ENCODE peak calls at places on chromosome 16, in seven cellular contexts. H is esophagus muscularis mucosa; Q is amniotic stem cell; R is left colon; D is left cardiac atrium; L is stimulated activated CD4-positive, alpha-beta T cell treated with anti-CD3 and anti-CD28 coated beads, Interleukin-2, amount 100 ng/mL, for 48 hours; P is amygdala. S is an unnamed sample.

GRCh38 chr16:83147244-83147643 is 520.5 kb downstream of the CDH13 start:
- DNase-seq in H (no peak), Q (no peak), R (no peak), P (no peak), D (peak), L (no peak), S (no peak)

GRCh38 chr16:58537124-58537906 is 22.0 kb downstream of the SETD6 start:
- DNase-seq in Q (no peak), H (no peak), D (no peak), R (no peak), L (no peak), P (no peak), S (no peak)

GRCh38 chr16:86045601-86045971 is 146.6 kb downstream of the IRF8 start:
- DNase-seq in D (no peak), Q (no peak), L (no peak), H (no peak), P (no peak), R (no peak), S (no peak)

GRCh38 chr16:13041646-13042045 is 140.2 kb downstream of the SHISA9 start:
- DNase-seq in Q (no peak), D (no peak), L (no peak), H (no peak), R (no peak), P (no peak), S (no peak)

GRCh38 chr16:57314161-57314785 is 29.8 kb upstream of the PLLP start:
- DNase-seq in P (no peak), D (no peak), H (peak), R (no peak), L (no peak), Q (no peak), S (no peak)

GRCh38 chr16:50878966-50879615 is 137.2 kb downstream of the CYLD start:
- DNase-seq in D (no peak), H (peak), R (no peak), P (no peak), Q (no peak), L (no peak), S (peak)

GRCh38 chr16:35140293-35140986 is 1681.0 kb downstream of the TP53TG3F start:
- DNase-seq in H (no peak), R (no peak), P (no peak), Q (no peak), L (no peak), D (no peak), S (no peak)

GRCh38 chr16:81327483-81328196 is 12.9 kb downstream of the GAN start:
- DNase-seq in L (no peak), Q (no peak), D (no peak), H (no peak), R (no peak), P (no peak), S (no peak)

GRCh38 chr16:58026705-58027340 is 1.3 kb downstream of the MMP15 start:
- DNase-seq in P (no peak), D (no peak), Q (no peak), R (peak), H (no peak), L (no peak), S (no peak)

GRCh38 chr16:72172105-72173034 is at the start of gene PMFBP1:
- DNase-seq in H (no peak), L (no peak), R (no peak), D (peak), P (no peak), Q (no peak), S (no peak)

GRCh38 chr16:471353-472198 is 46.1 kb downstream of the RAB11FIP3 start:
- DNase-seq in D (peak), P (peak), Q (no peak), H (no peak), L (no peak), R (no peak), S (no peak)

GRCh38 chr16:8621572-8622314 is at the start of gene METTL22:
- DNase-seq in L (peak), R (peak), P (peak), H (peak), Q (peak), D (peak), S (no peak)

GRCh38 chr16:77213542-77214108 is 14.4 kb downstream of the SYCE1L start:
- DNase-seq in Q (peak), H (no peak), R (no peak), D (peak), P (no peak), L (no peak), S (no peak)

GRCh38 chr16:27642753-27643152 is 92.8 kb downstream of the KATNIP start:
- DNase-seq in P (no peak), Q (no peak), D (no peak), H (no peak), L (no peak), R (no peak), S (no peak)

GRCh38 chr16:14284930-14285541 is 213.9 kb downstream of the MRTFB start:
- DNase-seq in P (peak), L (no peak), R (no peak), Q (no peak), H (no peak), D (no peak), S (no peak)

GRCh38 chr16:27852681-27853080 is 210.8 kb downstream of the GSG1L start:
- DNase-seq in P (no peak), D (no peak), L (no peak), Q (no peak), R (no peak), H (no peak), S (no peak)

GRCh38 chr16:80129791-80130190 is 411.0 kb upstream of the DYNLRB2 start:
- DNase-seq in H (peak), L (no peak), D (no peak), R (no peak), Q (no peak), P (no peak), S (no peak)

GRCh38 chr16:83992624-83993023 is 24.6 kb downstream of the NECAB2 start:
- DNase-seq in L (no peak), Q (no peak), R (no peak), D (peak), P (no peak), H (no peak), S (no peak)

GRCh38 chr16:12901204-12901596 is 198 bp upstream of the SHISA9 start:
- DNase-seq in P (peak), R (no peak), D (no peak), Q (no peak), L (no peak), H (no peak), S (no peak)

GRCh38 chr16:12519986-12520385 is 283.7 kb downstream of the CPPED1 start:
- DNase-seq in D (no peak), P (no peak), Q (no peak), H (no peak), R (no peak), L (no peak), S (no peak)

GRCh38 chr16:24748242-24748641 is 18.8 kb downstream of the TNRC6A start:
- DNase-seq in L (no peak), D (peak), Q (peak), R (no peak), H (no peak), P (no peak), S (no peak)

GRCh38 chr16:79707867-79708266 is 107.3 kb upstream of the MAF start:
- DNase-seq in P (no peak), L (no peak), R (peak), Q (no peak), H (peak), D (peak), S (no peak)

GRCh38 chr16:88050952-88051660 is 99.9 kb downstream of the BANP start:
- DNase-seq in R (no peak), P (no peak), Q (no peak), L (no peak), H (no peak), D (no peak), S (no peak)

GRCh38 chr16:66391726-66392670 is 25.5 kb downstream of the CDH5 start:
- DNase-seq in H (no peak), R (no peak), Q (no peak), L (no peak), D (no peak), P (no peak), S (peak)

GRCh38 chr16:71811261-71811803 is 2.7 kb upstream of the AP1G1 start:
- DNase-seq in D (no peak), L (no peak), R (no peak), Q (no peak), P (no peak), H (no peak), S (no peak)

GRCh38 chr16:27790546-27791403 is 240.8 kb downstream of the KATNIP start:
- DNase-seq in Q (no peak), P (no peak), R (no peak), D (no peak), H (no peak), L (no peak), S (no peak)

GRCh38 chr16:2180962-2181923 is 15.2 kb downstream of the CASKIN1 start:
- DNase-seq in R (no peak), D (no peak), L (no peak), P (no peak), H (no peak), Q (no peak), S (no peak)

GRCh38 chr16:78988361-78988992 is 612.1 kb downstream of the MAF start:
- DNase-seq in Q (no peak), D (no peak), L (no peak), H (no peak), P (no peak), R (no peak), S (no peak)

GRCh38 chr16:48641770-48642169 is 31.8 kb upstream of the N4BP1 start:
- DNase-seq in H (no peak), R (no peak), Q (no peak), D (no peak), L (no peak), P (no peak), S (no peak)

GRCh38 chr16:66970775-66971725 is 10.0 kb downstream of the CES3 start:
- DNase-seq in Q (no peak), L (no peak), P (no peak), R (no peak), H (no peak), D (no peak), S (no peak)

GRCh38 chr16:83533193-83533592 is 274.6 kb upstream of the HSBP1 start:
- DNase-seq in D (no peak), P (no peak), Q (peak), R (no peak), L (no peak), H (no peak), S (no peak)

GRCh38 chr16:86945166-86945900 is 367.0 kb downstream of the FOXL1 start:
- DNase-seq in L (no peak), H (no peak), R (no peak), P (no peak), D (no peak), Q (no peak), S (no peak)

GRCh38 chr16:66516808-66517585 is 32.9 kb downstream of the TK2 start:
- DNase-seq in H (peak), R (peak), Q (peak), L (peak), P (peak), D (peak), S (no peak)